ENCODE peak calls at places on chromosomes 1 and 21, in six cellular contexts. Q, Y, M, N, D and R are unnamed samples.

GRCh38 chr1:205602118-205602517 is 29.7 kb downstream of the ELK4 start:
- DNase-seq in Q (no peak), Y (no peak), M (no peak), N (no peak), D (no peak), R (no peak)

GRCh38 chr1:228903573-228904122 is 168.4 kb downstream of the RHOU start:
- DNase-seq in Q (no peak), Y (peak; percentile 18), M (peak; percentile 17), N (no peak), D (no peak), R (no peak)

GRCh38 chr1:153557877-153558276 is 7.8 kb downstream of the S100A2 start:
- DNase-seq in Q (no peak), Y (no peak), M (no peak), N (no peak), D (no peak), R (peak; percentile 52)

GRCh38 chr1:94100785-94101612 is 19.9 kb downstream of the ABCA4 start:
- DNase-seq in Q (no peak), Y (peak; percentile 58), M (peak; percentile 42), N (no peak), D (no peak), R (no peak)

GRCh38 chr1:67590329-67590728 is 94.7 kb upstream of the GADD45A start:
- DNase-seq in Q (no peak), Y (peak; percentile 86), M (no peak), N (no peak), D (no peak), R (no peak)

GRCh38 chr1:245751671-245752070 is 596.9 kb downstream of the KIF26B start:
- DNase-seq in Q (no peak), Y (no peak), M (no peak), N (no peak), D (no peak), R (no peak)

GRCh38 chr1:6205849-6206845 is at the start of gene RNF207:
- DNase-seq in Q (peak; percentile 91), Y (peak; percentile 71), M (peak; percentile 86), N (peak; percentile 56), D (no peak), R (peak; percentile 79)

GRCh38 chr21:28375708-28376385 is 616.8 kb downstream of the LTN1 start:
- DNase-seq in Q (no peak), Y (peak; percentile 54), M (no peak), N (no peak), D (no peak), R (no peak)

GRCh38 chr1:105204836-105205371 is 1455.2 kb downstream of the AMY1C start:
- DNase-seq in Q (peak; percentile 28), Y (no peak), M (no peak), N (no peak), D (no peak), R (no peak)

GRCh38 chr1:212903664-212904063 is 45.6 kb downstream of the FLVCR1 start:
- DNase-seq in Q (no peak), Y (no peak), M (no peak), N (no peak), D (no peak), R (no peak)

GRCh38 chr1:229253170-229253974 is 17.5 kb upstream of the RAB4A start:
- DNase-seq in Q (peak; percentile 47), Y (peak; percentile 28), M (no peak), N (no peak), D (no peak), R (peak; percentile 83)

GRCh38 chr1:99650021-99650420 is 4.1 kb downstream of the PALMD start:
- DNase-seq in Q (no peak), Y (peak; percentile 64), M (no peak), N (no peak), D (no peak), R (no peak)

GRCh38 chr1:87523466-87523865 is 194.8 kb downstream of the LMO4 start:
- DNase-seq in Q (no peak), Y (no peak), M (no peak), N (no peak), D (no peak), R (no peak)

GRCh38 chr1:66069976-66070375 is 277.3 kb downstream of the PDE4B start:
- DNase-seq in Q (no peak), Y (no peak), M (no peak), N (no peak), D (no peak), R (no peak)

GRCh38 chr1:84550826-84551225 is 23.4 kb downstream of the CTBS start:
- DNase-seq in Q (no peak), Y (peak; percentile 50), M (no peak), N (no peak), D (no peak), R (no peak)

GRCh38 chr1:203178083-203178482 is 2.5 kb upstream of the MYBPH start:
- DNase-seq in Q (no peak), Y (peak; percentile 32), M (no peak), N (no peak), D (no peak), R (no peak)

GRCh38 chr1:228144213-228145049 is 4.4 kb downstream of the GUK1 start:
- DNase-seq in Q (no peak), Y (no peak), M (peak; percentile 32), N (no peak), D (no peak), R (no peak)

GRCh38 chr1:109784551-109785252 is 21.0 kb upstream of the EPS8L3 start:
- DNase-seq in Q (no peak), Y (peak; percentile 33), M (no peak), N (no peak), D (no peak), R (no peak)

GRCh38 chr1:158547533-158547932 is 6.7 kb downstream of the OR6Y1 start:
- DNase-seq in Q (no peak), Y (no peak), M (no peak), N (no peak), D (no peak), R (no peak)

GRCh38 chr1:245585252-245585959 is 430.6 kb downstream of the KIF26B start:
- DNase-seq in Q (no peak), Y (peak; percentile 69), M (no peak), N (no peak), D (no peak), R (peak; percentile 9)

GRCh38 chr1:106268070-106268469 is 788.4 kb upstream of the PRMT6 start:
- DNase-seq in Q (peak; percentile 27), Y (peak; percentile 29), M (peak; percentile 66), N (no peak), D (no peak), R (peak; percentile 49)

GRCh38 chr1:168345939-168346338 is 65.3 kb downstream of the TBX19 start:
- DNase-seq in Q (no peak), Y (no peak), M (no peak), N (no peak), D (no peak), R (no peak)

GRCh38 chr1:223712856-223713494 is 636 bp downstream of the CAPN2 start:
- DNase-seq in Q (no peak), Y (no peak), M (no peak), N (no peak), D (no peak), R (no peak)

GRCh38 chr1:194062526-194062925 is 876.1 kb upstream of the B3GALT2 start:
- DNase-seq in Q (no peak), Y (peak; percentile 39), M (no peak), N (no peak), D (no peak), R (peak; percentile 68)

GRCh38 chr1:115214098-115214497 is 124.0 kb downstream of the NGF start:
- DNase-seq in Q (no peak), Y (no peak), M (no peak), N (no peak), D (no peak), R (no peak)

GRCh38 chr1:65832296-65832695 is 39.6 kb downstream of the PDE4B start:
- DNase-seq in Q (no peak), Y (no peak), M (no peak), N (no peak), D (no peak), R (no peak)

GRCh38 chr1:37410080-37410479 is 64.3 kb upstream of the ZC3H12A start:
- DNase-seq in Q (peak; percentile 37), Y (no peak), M (no peak), N (no peak), D (no peak), R (no peak)

GRCh38 chr1:51282605-51283004 is 46.5 kb downstream of the RNF11 start:
- DNase-seq in Q (no peak), Y (no peak), M (no peak), N (no peak), D (no peak), R (no peak)

GRCh38 chr1:235920596-235921375 is 54.1 kb upstream of the LYST start:
- DNase-seq in Q (no peak), Y (no peak), M (no peak), N (no peak), D (no peak), R (peak; percentile 49)

GRCh38 chr1:66518654-66519053 is 15.3 kb upstream of the SGIP1 start:
- DNase-seq in Q (no peak), Y (no peak), M (no peak), N (no peak), D (no peak), R (no peak)

GRCh38 chr21:39556176-39556575 is 56.6 kb upstream of the B3GALT5 start:
- DNase-seq in Q (peak; percentile 73), Y (no peak), M (no peak), N (no peak), D (no peak), R (no peak)

GRCh38 chr1:228508253-228508652 is 21.1 kb downstream of the RNF187 start:
- DNase-seq in Q (no peak), Y (no peak), M (no peak), N (no peak), D (no peak), R (no peak)

GRCh38 chr1:242239394-242239793 is 240.5 kb upstream of the MAP1LC3C start:
- DNase-seq in Q (no peak), Y (no peak), M (peak; percentile 31), N (no peak), D (no peak), R (peak; percentile 53)

GRCh38 chr1:205191127-205191577 is 20.4 kb downstream of the DSTYK start:
- DNase-seq in Q (no peak), Y (peak; percentile 53), M (no peak), N (no peak), D (no peak), R (no peak)

GRCh38 chr21:38802050-38803026 is 3.4 kb upstream of the ETS2 start:
- DNase-seq in Q (no peak), Y (no peak), M (no peak), N (no peak), D (no peak), R (peak; percentile 60)

GRCh38 chr1:234585333-234586055 is 24.5 kb downstream of the IRF2BP2 start:
- DNase-seq in Q (no peak), Y (peak; percentile 66), M (no peak), N (no peak), D (no peak), R (peak; percentile 28)

GRCh38 chr21:42568377-42568776 is 54.7 kb downstream of the SLC37A1 start:
- DNase-seq in Q (no peak), Y (no peak), M (no peak), N (no peak), D (no peak), R (no peak)

GRCh38 chr1:38835230-38835827 is 24.2 kb downstream of the RRAGC start:
- DNase-seq in Q (peak; percentile 95), Y (peak; percentile 89), M (peak; percentile 85), N (peak; percentile 61), D (no peak), R (peak; percentile 92)

GRCh38 chr1:193707271-193708015 is 521.0 kb upstream of the B3GALT2 start:
- DNase-seq in Q (no peak), Y (no peak), M (no peak), N (no peak), D (no peak), R (peak; percentile 88)

GRCh38 chr1:12232221-12232620 is 2.4 kb downstream of the VPS13D start:
- DNase-seq in Q (no peak), Y (no peak), M (peak; percentile 48), N (no peak), D (no peak), R (peak; percentile 99)